ENCODE peak calls at places on chromosomes 6 and 20, in ten cellular contexts. A is HAP-1, G is A549, U is BJ, T is ovary, N is right lobe of liver, E is lung, Q is GM06990, M is lower lobe of right lung, L is SJSA1. P is an unnamed sample.

GRCh38 chr6:95795927-95796326 is 218.6 kb downstream of the MANEA start:
- DNase-seq in L (no peak), G (no peak), M (no peak), Q (no peak), N (no peak), A (no peak), U (no peak), T (no peak), E (no peak), P (no peak)

GRCh38 chr20:49344975-49345374 is 67.1 kb upstream of the ZNFX1 start:
- DNase-seq in U (peak; percentile 92), G (peak; percentile 83), A (no peak), L (peak; percentile 92), N (no peak), E (peak; percentile 29), T (peak; percentile 31), Q (no peak), M (no peak), P (peak; percentile 78)

GRCh38 chr6:117505337-117505736 is 22.9 kb downstream of the DCBLD1 start:
- DNase-seq in M (no peak), N (no peak), G (peak; percentile 37), L (no peak), U (no peak), E (no peak), T (no peak), A (no peak), Q (no peak), P (no peak)

GRCh38 chr6:32665621-32666140 is 776 bp downstream of the HLA-DQB1 start:
- DNase-seq in A (no peak), E (no peak), Q (no peak), L (no peak), M (no peak), T (no peak), N (no peak), U (no peak), G (no peak), P (no peak)

GRCh38 chr6:7761047-7761446 is 35.1 kb downstream of the BMP6 start:
- DNase-seq in M (no peak), G (no peak), N (no peak), E (no peak), T (no peak), A (no peak), L (no peak), U (no peak), Q (no peak), P (no peak)

GRCh38 chr6:142881771-142882170 is 63.2 kb downstream of the HIVEP2 start:
- DNase-seq in U (no peak), M (no peak), Q (no peak), E (no peak), T (no peak), N (no peak), G (no peak), A (no peak), L (no peak), P (no peak)

GRCh38 chr6:109083657-109084056 is 11.0 kb downstream of the SESN1 start:
- DNase-seq in U (no peak), N (no peak), E (no peak), G (no peak), L (no peak), T (no peak), A (no peak), Q (no peak), M (no peak), P (no peak)

GRCh38 chr6:134317471-134318131 is at the start of gene SGK1:
- DNase-seq in A (peak; percentile 8), G (peak; percentile 18), N (no peak), T (peak; percentile 71), E (no peak), M (no peak), U (no peak), L (no peak), Q (peak; percentile 12), P (no peak)

GRCh38 chr6:2656460-2657064 is 94.2 kb downstream of the MYLK4 start:
- DNase-seq in Q (no peak), U (no peak), E (no peak), A (peak; percentile 31), M (no peak), L (no peak), T (no peak), N (no peak), G (no peak), P (no peak)

GRCh38 chr20:64041040-64041780 is 5.2 kb downstream of the C20orf204 start:
- DNase-seq in N (no peak), A (no peak), Q (no peak), M (no peak), T (no peak), L (no peak), G (no peak), U (no peak), E (no peak), P (no peak)
- H3K4me3 ChIP-seq in N (no peak overlapping the region), A (no peak overlapping the region), Q (no peak overlapping the region), M (peak overlapping the region; percentile 58), T (no peak overlapping the region), L (no peak overlapping the region), G (no peak overlapping the region), U (no peak overlapping the region), E (no peak overlapping the region), P (peak overlapping the region; percentile 49)

GRCh38 chr6:42391441-42391840 is 60.3 kb downstream of the TRERF1 start:
- DNase-seq in T (no peak), E (no peak), M (no peak), U (no peak), A (no peak), G (no peak), Q (no peak), L (no peak), N (no peak), P (no peak)

GRCh38 chr6:42393339-42393738 is 58.4 kb downstream of the TRERF1 start:
- DNase-seq in A (no peak), G (no peak), N (no peak), L (no peak), E (no peak), T (no peak), M (no peak), Q (no peak), U (no peak), P (no peak)

GRCh38 chr6:42392871-42393270 is 58.9 kb downstream of the TRERF1 start:
- DNase-seq in T (no peak), L (no peak), N (no peak), A (no peak), U (no peak), G (no peak), Q (no peak), E (no peak), M (no peak), P (no peak)

GRCh38 chr6:42388046-42388445 is 63.7 kb downstream of the TRERF1 start:
- DNase-seq in M (no peak), Q (no peak), U (no peak), A (no peak), L (no peak), N (no peak), E (no peak), G (no peak), T (no peak), P (no peak)

GRCh38 chr6:42390228-42390934 is 61.3 kb downstream of the TRERF1 start:
- DNase-seq in T (no peak), E (no peak), Q (peak; percentile 62), L (no peak), N (no peak), U (no peak), A (no peak), M (no peak), G (no peak), P (no peak)
- H3K4me3 ChIP-seq in T (no peak overlapping the region), E (no peak overlapping the region), Q (peak overlapping the region; percentile 12), L (no peak overlapping the region), N (no peak overlapping the region), U (no peak overlapping the region), A (no peak overlapping the region), M (no peak overlapping the region), G (no peak overlapping the region), P (no peak overlapping the region)

GRCh38 chr6:27312950-27313271 is 838 bp upstream of the POM121L2 start:
- DNase-seq in T (no peak), N (no peak), Q (no peak), M (no peak), A (no peak), L (no peak), U (no peak), E (no peak), G (no peak), P (no peak)
- H3K4me3 ChIP-seq in T (no peak overlapping the region), N (no peak overlapping the region), Q (peak overlapping the region; percentile 65), M (peak overlapping the region; percentile 61), A (peak overlapping the region; percentile 38), L (no peak overlapping the region), U (no peak overlapping the region), E (no peak overlapping the region), G (peak overlapping the region; percentile 62), P (no peak overlapping the region)

GRCh38 chr20:20366896-20367680 is 816 bp upstream of the INSM1 start:
- DNase-seq in G (peak; percentile 31), N (no peak), E (no peak), U (no peak), T (no peak), Q (peak; percentile 28), M (no peak), L (no peak), A (no peak), P (no peak)

GRCh38 chr20:20370087-20370575 is 2.2 kb downstream of the INSM1 start:
- DNase-seq in E (no peak), L (no peak), A (no peak), N (no peak), G (peak; percentile 27), T (no peak), U (no peak), M (no peak), Q (no peak), P (no peak)

GRCh38 chr20:20367681-20368413 is at the start of gene INSM1:
- DNase-seq in Q (peak; percentile 37), G (no peak), L (no peak), N (no peak), U (no peak), A (no peak), E (no peak), T (no peak), M (no peak), P (no peak)

GRCh38 chr20:20369353-20370086 is 1.6 kb downstream of the INSM1 start:
- DNase-seq in N (no peak), E (no peak), L (no peak), T (no peak), Q (peak; percentile 67), M (no peak), G (peak; percentile 67), A (no peak), U (no peak), P (no peak)

DNA sequence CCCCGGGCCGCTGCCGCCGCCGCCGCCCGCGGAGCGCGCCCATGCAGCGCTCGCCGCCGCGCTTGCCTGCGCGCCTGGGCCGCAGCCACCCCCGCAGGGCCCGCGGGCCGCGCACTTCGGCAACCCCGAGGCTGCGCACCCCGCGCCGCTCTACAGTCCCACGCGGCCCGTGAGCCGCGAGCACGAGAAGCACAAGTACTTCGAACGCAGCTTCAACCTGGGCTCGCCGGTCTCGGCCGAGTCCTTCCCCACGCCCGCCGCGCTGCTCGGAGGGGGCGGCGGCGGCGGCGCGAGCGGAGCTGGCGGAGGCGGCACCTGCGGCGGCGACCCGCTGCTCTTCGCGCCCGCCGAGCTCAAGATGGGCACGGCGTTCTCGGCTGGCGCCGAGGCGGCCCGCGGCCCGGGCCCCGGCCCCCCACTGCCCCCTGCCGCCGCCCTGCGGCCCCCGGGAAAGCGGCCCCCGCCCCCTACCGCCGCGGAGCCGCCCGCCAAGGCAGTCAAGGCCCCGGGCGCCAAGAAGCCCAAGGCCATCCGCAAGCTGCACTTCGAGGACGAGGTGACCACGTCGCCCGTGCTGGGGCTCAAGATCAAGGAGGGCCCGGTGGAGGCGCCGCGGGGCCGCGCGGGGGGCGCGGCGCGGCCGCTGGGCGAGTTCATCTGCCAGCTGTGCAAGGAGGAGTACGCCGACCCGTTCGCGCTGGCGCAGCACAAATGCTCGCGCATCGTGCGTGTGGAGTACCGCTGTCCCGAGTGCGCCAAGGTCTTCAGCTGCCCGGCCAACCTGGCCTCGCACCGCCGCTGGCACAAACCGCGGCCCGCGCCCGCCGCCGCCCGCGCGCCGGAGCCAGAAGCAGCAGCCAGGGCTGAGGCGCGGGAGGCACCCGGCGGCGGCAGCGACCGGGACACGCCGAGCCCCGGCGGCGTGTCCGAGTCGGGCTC is 779 bp downstream of the INSM1 start:
- DNase-seq in U (no peak), N (no peak), T (no peak), L (no peak), Q (peak; percentile 50), M (no peak), A (no peak), E (no peak), G (peak; percentile 16), P (no peak)
- H3K4me3 ChIP-seq in U (no peak overlapping the region), N (no peak overlapping the region), T (no peak overlapping the region), L (no peak overlapping the region), Q (no peak overlapping the region), M (no peak overlapping the region), A (peak overlapping the region; percentile 19), E (no peak overlapping the region), G (peak overlapping the region; percentile 44), P (peak overlapping the region; percentile 45)

P was measured in tibial artery.